ENCODE peak calls at places on chromosomes 1 and 21, in seven cellular contexts. R is stomach; M is naive thymus-derived CD4-positive, alpha-beta T cell; Z is HuH-7.5; V is RPMI8226; I is stimulated activated CD8-positive, alpha-beta memory T cell treated with anti-CD3 and anti-CD28 coated beads, Interleukin-2, amount 100 ng/mL, for 1 hour; J is non-pigmented ciliary epithelial cell. C is an unnamed sample.

GRCh38 chr1:226296911-226297310 is 12.1 kb downstream of the LIN9 start:
- DNase-seq in J (no peak), V (no peak), I (no peak), M (no peak), Z (no peak), R (no peak), C (no peak)

GRCh38 chr1:228155596-228156517 is 6.1 kb downstream of the GJC2 start:
- DNase-seq in J (no peak), M (no peak), V (no peak), I (no peak), R (no peak), Z (no peak), C (no peak)

GRCh38 chr1:25875154-25875855 is at the start of gene PAQR7:
- DNase-seq in M (peak), I (peak), Z (peak), V (peak), R (peak), J (no peak), C (no peak)

GRCh38 chr1:36125129-36125991 is at the start of gene COL8A2:
- DNase-seq in I (no peak), M (no peak), R (peak), J (no peak), Z (no peak), V (no peak), C (no peak)

GRCh38 chr1:191206808-191207207 is 729.1 kb upstream of the BRINP3 start:
- DNase-seq in J (no peak), M (no peak), V (peak), I (no peak), R (no peak), Z (no peak), C (no peak)

GRCh38 chr21:44887807-44888580 is 14.5 kb upstream of the PTTG1IP start:
- DNase-seq in Z (no peak), V (no peak), M (no peak), R (no peak), J (no peak), I (no peak), C (no peak)

GRCh38 chr21:33736569-33736968 is 94.3 kb downstream of the ITSN1 start:
- DNase-seq in V (no peak), Z (no peak), J (no peak), M (no peak), I (no peak), R (no peak), C (no peak)

GRCh38 chr1:222325506-222325905 is 222.4 kb downstream of the HHIPL2 start:
- DNase-seq in I (no peak), Z (no peak), M (no peak), J (no peak), R (no peak), V (no peak), C (no peak)

GRCh38 chr1:168082008-168082876 is 54.5 kb downstream of the GPR161 start:
- DNase-seq in M (peak), R (peak), V (peak), I (peak), J (no peak), Z (peak), C (peak)